ENCODE peak calls at places on chromosomes 5 and 9, in five cellular contexts. K is lung; R is CD8-positive, alpha-beta T cell; P is adrenal gland; Z is NT2/D1. V is an unnamed sample. For H3K9me3, H3K4me1 and H3K36me3, the result is how much of the 10 kb centered on the place peaks cover.

GRCh38 chr5:59348189-59348588 is 545.3 kb downstream of the PDE4D start:
- DNase-seq in K (no peak), R (no peak), P (no peak), Z (no peak), V (no peak)

GRCh38 chr5:130536726-130537125 is 628.3 kb downstream of the HINT1 start:
- DNase-seq in K (no peak), R (no peak), P (no peak), Z (no peak), V (no peak)

GRCh38 chr5:138449501-138450239 is 10.8 kb downstream of the REEP2 start:
- DNase-seq in K (peak), R (peak), P (peak), Z (no peak), V (no peak)

GRCh38 chr5:43636076-43636475 is 33.1 kb downstream of the NNT start:
- DNase-seq in K (no peak), R (no peak), P (no peak), Z (no peak), V (no peak)

GRCh38 chr9:129483467-129484324 is 137.2 kb downstream of the C9orf50 start:
- DNase-seq in K (peak), R (no peak), P (peak), Z (no peak), V (no peak)

GRCh38 chr9:21114311-21114710 is 27.3 kb downstream of the IFNW1 start:
- DNase-seq in K (no peak), R (no peak), P (no peak), Z (no peak), V (no peak)

GRCh38 chr9:103713631-103714030 is 380.5 kb upstream of the SMC2 start:
- DNase-seq in K (no peak), R (no peak), P (no peak), Z (no peak), V (no peak)

GRCh38 chr9:84404095-84404686 is 63.6 kb upstream of the SLC28A3 start:
- DNase-seq in K (no peak), R (no peak), P (no peak), Z (peak), V (no peak)

GRCh38 chr9:89482056-89482784 is 15.7 kb downstream of the SEMA4D start:
- DNase-seq in K (no peak), R (no peak), P (no peak), Z (no peak), V (no peak)

GRCh38 chr5:120692346-120692745 is 228.2 kb downstream of the PRR16 start:
- DNase-seq in K (no peak), R (no peak), P (no peak), Z (no peak), V (no peak)

GRCh38 chr5:89204766-89205165 is 321.8 kb upstream of the MEF2C start:
- DNase-seq in K (no peak), R (no peak), P (no peak), Z (no peak), V (no peak)

GRCh38 chr5:89200899-89201298 is 317.9 kb upstream of the MEF2C start:
- DNase-seq in K (no peak), R (no peak), P (no peak), Z (no peak), V (no peak)

GRCh38 chr5:89203611-89204010 is 320.6 kb upstream of the MEF2C start:
- DNase-seq in K (no peak), R (no peak), P (no peak), Z (no peak), V (no peak)

DNA sequence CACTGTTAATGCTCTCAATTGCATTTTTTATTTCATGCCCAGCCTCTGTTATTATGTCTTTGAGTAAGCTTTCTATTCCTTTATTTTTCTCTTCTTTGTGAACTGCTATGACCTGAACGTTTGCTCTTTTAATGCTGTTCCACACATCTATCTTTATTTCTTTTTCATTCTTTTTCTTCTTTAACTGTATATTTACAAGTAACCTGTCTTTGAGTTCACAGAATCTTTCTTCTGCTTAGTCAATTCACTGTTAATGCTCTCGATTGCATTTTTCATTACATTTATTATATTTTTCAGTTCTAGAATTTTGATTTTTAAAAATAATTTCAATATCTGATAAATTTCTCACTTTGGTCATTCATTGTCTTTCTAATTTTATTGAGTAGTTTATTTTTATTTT is 316.3 kb upstream of the MEF2C start:
- DNase-seq in K (no peak), R (no peak), P (no peak), Z (no peak), V (no peak)
- H3K9me3 ChIP-seq in K (under half), R (under half), P (under half), Z (under half), V (under half)

DNA sequence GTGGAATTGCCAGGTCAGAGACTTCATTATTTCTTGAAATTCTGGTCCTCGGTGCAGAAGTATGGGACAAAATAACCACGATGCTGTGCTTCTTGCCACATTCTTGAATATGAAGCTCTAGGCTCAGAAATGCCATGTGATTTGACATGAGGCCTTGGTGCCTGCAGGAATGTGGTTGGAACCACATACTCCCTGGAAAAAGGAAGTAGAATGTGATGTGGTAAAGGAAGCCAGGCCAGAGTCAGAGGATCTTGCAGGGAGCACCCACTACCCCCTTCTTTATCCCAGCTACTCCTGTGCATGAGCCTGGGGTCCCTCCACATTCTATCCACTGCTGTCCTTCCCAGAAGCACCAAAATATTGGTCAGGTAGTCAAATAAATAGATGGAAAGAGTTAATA is 80.9 kb downstream of the FOXD1 start:
- DNase-seq in K (no peak), R (no peak), P (no peak), Z (no peak), V (no peak)
- H3K4me1 ChIP-seq in K (under half), R (under half), P (under half), Z (under half), V (under half)

GRCh38 chr9:128383007-128383753 is 12.0 kb downstream of the URM1 start:
- DNase-seq in K (no peak), R (no peak), P (no peak), Z (peak), V (no peak)
- H3K36me3 ChIP-seq in K (under half), R (under half), P (under half), Z (half or more), V (under half)

GRCh38 chr5:141356950-141357349 is 2.1 kb downstream of the PCDHGA4 start:
- DNase-seq in K (no peak), R (no peak), P (no peak), Z (no peak), V (no peak)

GRCh38 chr5:141359790-141360426 is at the start of gene PCDHGB2:
- DNase-seq in K (no peak), R (no peak), P (no peak), Z (no peak), V (no peak)

GRCh38 chr5:141363952-141364660 is at the start of gene PCDHGA5:
- DNase-seq in K (no peak), R (no peak), P (no peak), Z (no peak), V (no peak)

GRCh38 chr5:141362719-141363118 is 1.2 kb upstream of the PCDHGA5 start:
- DNase-seq in K (no peak), R (no peak), P (no peak), Z (no peak), V (no peak)

GRCh38 chr5:141360685-141361084 is 891 bp downstream of the PCDHGB2 start:
- DNase-seq in K (no peak), R (no peak), P (no peak), Z (no peak), V (no peak)
- H3K9me3 ChIP-seq in K (half or more), R (under half), P (under half), Z (under half), V (under half)

DNA sequence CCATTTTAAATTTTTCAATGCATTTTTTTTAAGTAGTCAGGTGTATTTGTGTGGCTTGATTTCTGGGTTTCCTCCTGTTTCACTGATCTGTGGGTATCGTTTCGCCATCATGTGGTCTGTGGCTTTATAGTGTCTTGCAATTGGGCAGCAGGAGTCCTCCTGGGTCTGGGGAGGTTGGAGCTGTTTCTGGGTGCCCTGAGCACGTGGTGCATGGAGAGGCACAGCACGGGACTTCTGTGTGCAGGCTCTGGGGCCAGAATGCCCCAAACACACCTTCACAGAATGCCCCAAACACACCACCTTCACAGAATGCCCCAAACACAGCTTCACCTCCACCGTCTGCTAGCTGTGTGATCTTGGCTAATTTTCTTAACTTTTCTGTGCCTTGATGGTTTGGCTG is 82.6 kb upstream of the COL5A1 start:
- DNase-seq in K (no peak), R (no peak), P (no peak), Z (no peak), V (no peak)
- H3K4me1 ChIP-seq in K (under half), R (under half), P (under half), Z (under half), V (under half)

GRCh38 chr9:133341369-133342082 is 5.5 kb upstream of the SURF6 start:
- DNase-seq in K (peak), R (no peak), P (no peak), Z (no peak), V (no peak)
- H3K36me3 ChIP-seq in K (half or more), R (under half), P (under half), Z (half or more), V (half or more)

GRCh38 chr9:90665072-90665471 is 22.4 kb upstream of the DIRAS2 start:
- DNase-seq in K (no peak), R (no peak), P (no peak), Z (no peak), V (no peak)
- H3K9me3 ChIP-seq in K (under half), R (under half), P (under half), Z (under half), V (under half)

V was measured in iPS DF 6.9.